ENCODE peak calls at places on chromosomes 7 and 10, in ten cellular contexts. H, F, K, Y, E, D, I, R, N and P are unnamed samples. For H3K27me3, the result is how much of the 10 kb centered on the place peaks cover.

GRCh38 chr10:52440612-52441285 is 126.7 kb downstream of the DKK1 start:
- DNase-seq in Y (no peak), E (no peak), I (no peak), F (no peak), N (no peak), D (no peak), R (no peak), H (peak), K (no peak), P (no peak)

GRCh38 chr7:137007001-137007725 is 138.7 kb downstream of the CHRM2 start:
- DNase-seq in F (no peak), N (no peak), H (peak), R (no peak), K (no peak), D (no peak), I (no peak), E (no peak), Y (no peak), P (no peak)

GRCh38 chr7:148031816-148032215 is 558.8 kb upstream of the C7orf33 start:
- DNase-seq in E (no peak), H (no peak), D (no peak), R (no peak), I (no peak), F (no peak), K (no peak), N (no peak), Y (no peak), P (no peak)

GRCh38 chr7:149884541-149884940 is 10.8 kb downstream of the ATP6V0E2 start:
- DNase-seq in K (no peak), I (no peak), H (no peak), R (no peak), Y (no peak), D (peak), F (no peak), E (no peak), N (no peak), P (no peak)

GRCh38 chr7:90345548-90346319 is 782 bp upstream of the GTPBP10 start:
- DNase-seq in H (peak), D (no peak), F (no peak), N (peak), I (peak), Y (peak), E (no peak), R (no peak), K (peak), P (peak)

GRCh38 chr7:65295409-65295808 is 78.2 kb upstream of the ZNF92 start:
- DNase-seq in K (no peak), I (no peak), Y (no peak), E (no peak), R (no peak), D (no peak), H (no peak), F (no peak), N (no peak), P (no peak)

GRCh38 chr7:82755705-82756551 is 312.4 kb upstream of the CACNA2D1 start:
- DNase-seq in H (no peak), E (no peak), F (no peak), I (no peak), K (no peak), R (no peak), D (no peak), Y (no peak), N (no peak), P (no peak)

GRCh38 chr10:124220971-124221355 is 127.6 kb upstream of the CHST15 start:
- DNase-seq in H (no peak), I (no peak), N (no peak), D (no peak), R (no peak), F (no peak), K (no peak), E (no peak), Y (no peak), P (no peak)

GRCh38 chr10:96614515-96614914 is 27.7 kb upstream of the TM9SF3 start:
- DNase-seq in F (no peak), H (peak), Y (no peak), N (no peak), E (peak), D (peak), R (no peak), I (no peak), K (no peak), P (no peak)

GRCh38 chr10:110416776-110417732 is 80.7 kb upstream of the DUSP5 start:
- DNase-seq in Y (no peak), I (no peak), D (no peak), N (no peak), E (no peak), R (no peak), H (no peak), K (no peak), F (no peak), P (no peak)

GRCh38 chr7:50560865-50561351 is 4.3 kb downstream of the DDC start:
- DNase-seq in N (peak), R (no peak), I (peak), Y (peak), K (no peak), D (no peak), E (no peak), H (no peak), F (no peak), P (no peak)

GRCh38 chr7:47782022-47782421 is 166.2 kb downstream of the PKD1L1 start:
- DNase-seq in N (no peak), H (no peak), K (no peak), I (no peak), F (no peak), D (no peak), Y (no peak), E (no peak), R (no peak), P (no peak)

GRCh38 chr7:129845972-129846327 is 106.8 kb downstream of the UBE2H start:
- DNase-seq in N (no peak), E (peak), I (no peak), R (no peak), Y (no peak), H (peak), F (no peak), K (no peak), D (no peak), P (no peak)

GRCh38 chr7:128207609-128208008 is 33.5 kb upstream of the LEP start:
- DNase-seq in N (no peak), D (no peak), I (no peak), E (no peak), H (no peak), Y (no peak), R (no peak), F (no peak), K (no peak), P (no peak)

GRCh38 chr10:124450010-124450782 is at the start of gene NKX1-2:
- DNase-seq in N (no peak), D (no peak), I (no peak), E (peak), F (no peak), K (no peak), R (no peak), Y (peak), H (no peak), P (no peak)

GRCh38 chr7:2181077-2181854 is 51.5 kb downstream of the MAD1L1 start:
- DNase-seq in D (no peak), Y (no peak), K (no peak), R (no peak), H (no peak), F (no peak), I (no peak), E (no peak), N (no peak), P (no peak)

GRCh38 chr10:117439243-117439912 is 64.1 kb upstream of the PDZD8 start:
- DNase-seq in D (no peak), E (no peak), K (peak), Y (no peak), H (no peak), R (peak), N (no peak), F (no peak), I (no peak), P (no peak)

GRCh38 chr10:127552446-127552845 is 3.3 kb downstream of the NPS start:
- DNase-seq in F (no peak), E (no peak), K (no peak), D (no peak), Y (no peak), H (no peak), N (no peak), I (no peak), R (no peak), P (no peak)

GRCh38 chr7:1809070-1809469 is 139.0 kb downstream of the ELFN1 start:
- DNase-seq in D (no peak), N (no peak), H (no peak), Y (no peak), K (no peak), F (no peak), I (no peak), E (no peak), R (peak), P (no peak)

GRCh38 chr7:118311121-118311803 is 86.8 kb downstream of the ANKRD7 start:
- DNase-seq in I (no peak), K (no peak), E (peak), Y (no peak), R (no peak), F (no peak), D (no peak), H (no peak), N (no peak), P (no peak)

GRCh38 chr10:5470062-5470751 is 29.2 kb downstream of the CALML5 start:
- DNase-seq in N (no peak), K (no peak), D (no peak), H (no peak), F (no peak), I (no peak), Y (no peak), R (no peak), E (no peak), P (no peak)

GRCh38 chr7:17506090-17506489 is 207.6 kb downstream of the AHR start:
- DNase-seq in I (no peak), R (no peak), D (no peak), H (no peak), N (peak), K (peak), F (no peak), E (no peak), Y (no peak), P (peak)

GRCh38 chr10:15210521-15210920 is 42.0 kb upstream of the NMT2 start:
- DNase-seq in F (no peak), H (no peak), N (no peak), E (no peak), Y (no peak), D (no peak), I (no peak), R (no peak), K (no peak), P (no peak)

GRCh38 chr7:1586126-1586826 is 16.4 kb upstream of the PSMG3 start:
- DNase-seq in E (no peak), F (no peak), N (no peak), R (no peak), K (no peak), Y (no peak), I (no peak), H (no peak), D (no peak), P (no peak)

GRCh38 chr7:95001258-95001657 is 93.9 kb downstream of the PPP1R9A start:
- DNase-seq in E (no peak), Y (no peak), K (no peak), H (no peak), D (no peak), N (no peak), R (no peak), F (no peak), I (no peak), P (no peak)

GRCh38 chr10:29408847-29409240 is 120.0 kb downstream of the LYZL1 start:
- DNase-seq in F (no peak), N (no peak), K (no peak), R (no peak), Y (no peak), D (no peak), E (no peak), H (no peak), I (no peak), P (no peak)

GRCh38 chr7:74053589-74054186 is 25.7 kb downstream of the ELN start:
- DNase-seq in H (no peak), Y (no peak), N (no peak), F (no peak), E (no peak), D (no peak), I (no peak), R (no peak), K (no peak), P (no peak)

GRCh38 chr10:17201165-17202013 is at the start of gene TRDMT1:
- DNase-seq in N (peak), R (peak), Y (peak), F (peak), D (peak), I (peak), K (peak), H (peak), E (peak), P (peak)
- TF ChIP-seq POLR2A in N (peak), R (no peak), Y (no peak), F (peak), D (peak), I (peak), K (peak), H (peak), E (peak), P (no peak)

GRCh38 chr10:129966370-129966769 is 2.3 kb upstream of the EBF3 start:
- DNase-seq in K (no peak), H (no peak), R (peak), Y (no peak), D (no peak), F (no peak), I (no peak), E (no peak), N (no peak), P (no peak)
- H3K27me3 ChIP-seq in K (half or more), H (half or more), R (half or more), Y (under half), D (half or more), F (under half), I (half or more), E (under half), N (half or more), P (half or more)

GRCh38 chr10:113080621-113081229 is 130.7 kb downstream of the TCF7L2 start:
- DNase-seq in K (no peak), N (no peak), H (no peak), D (no peak), R (no peak), F (no peak), I (no peak), Y (no peak), E (no peak), P (no peak)
- TF ChIP-seq CTCF in K (no peak), N (no peak), H (no peak), D (no peak), R (no peak), F (no peak), I (no peak), Y (no peak), E (no peak), P (no peak)

GRCh38 chr10:62266147-62266546 is 2.5 kb downstream of the RTKN2 start:
- DNase-seq in R (no peak), K (no peak), E (no peak), I (no peak), Y (no peak), D (no peak), F (no peak), H (no peak), N (no peak), P (no peak)
- TF ChIP-seq POLR2A in R (no peak), K (no peak), E (no peak), I (no peak), Y (no peak), D (no peak), F (no peak), H (no peak), N (no peak), P (no peak)

GRCh38 chr10:119291223-119291900 is 84.0 kb downstream of the GRK5 start:
- DNase-seq in D (no peak), K (no peak), N (no peak), I (no peak), Y (no peak), R (no peak), E (no peak), F (no peak), H (no peak), P (no peak)
- H3K27me3 ChIP-seq in D (under half), K (under half), N (under half), I (under half), Y (under half), R (under half), E (under half), F (under half), H (under half), P (under half)

GRCh38 chr10:30991647-30992011 is 40.0 kb downstream of the ZNF438 start:
- DNase-seq in H (no peak), K (no peak), E (no peak), N (no peak), F (no peak), Y (no peak), R (no peak), I (no peak), D (no peak), P (no peak)
- TF ChIP-seq CTCF in H (no peak), K (no peak), E (no peak), N (no peak), F (no peak), Y (no peak), R (no peak), I (no peak), D (no peak), P (no peak)

GRCh38 chr10:84158549-84158948 is 15.1 kb upstream of the GPR15LG start:
- DNase-seq in D (no peak), K (no peak), F (no peak), R (no peak), H (no peak), E (no peak), Y (no peak), I (no peak), N (no peak), P (no peak)

GRCh38 chr10:84159076-84159475 is 14.5 kb upstream of the GPR15LG start:
- DNase-seq in R (no peak), I (no peak), D (no peak), F (no peak), K (no peak), H (no peak), N (no peak), E (no peak), Y (no peak), P (no peak)

GRCh38 chr10:84156009-84156408 is 16.7 kb downstream of the GHITM start:
- DNase-seq in H (no peak), D (no peak), R (no peak), F (no peak), Y (no peak), N (no peak), I (no peak), E (no peak), K (no peak), P (no peak)

GRCh38 chr10:84156768-84157167 is 16.8 kb upstream of the GPR15LG start:
- DNase-seq in R (no peak), E (no peak), Y (no peak), F (no peak), N (no peak), I (no peak), D (no peak), H (no peak), K (no peak), P (no peak)

GRCh38 chr10:84158061-84158460 is 15.5 kb upstream of the GPR15LG start:
- DNase-seq in I (no peak), E (no peak), N (no peak), H (no peak), K (no peak), F (no peak), R (no peak), Y (no peak), D (no peak), P (no peak)
- TF ChIP-seq POLR2A in I (no peak), E (no peak), N (no peak), H (no peak), K (no peak), F (no peak), R (no peak), Y (no peak), D (no peak), P (no peak)